ENCODE peak calls at places on chromosomes 3 and 15, in eight cellular contexts. F, T, G, X, V, I, M and S are unnamed samples.

GRCh38 chr3:73143821-73144237 is 82.4 kb downstream of the EBLN2 start:
- DNase-seq in I (no peak), F (peak), G (no peak), M (no peak), X (no peak), V (peak), T (peak), S (peak)

GRCh38 chr3:98680723-98681122 is 82.4 kb upstream of the ST3GAL6 start:
- DNase-seq in V (no peak), F (peak), I (no peak), G (peak), X (peak), T (peak), M (no peak), S (peak)

GRCh38 chr15:101578443-101578894 is 73.7 kb downstream of the TM2D3 start:
- DNase-seq in G (no peak), I (peak), V (no peak), M (peak), F (no peak), X (no peak), T (no peak), S (peak)

GRCh38 chr3:66989860-66990696 is 8.0 kb upstream of the KBTBD8 start:
- DNase-seq in M (peak), F (no peak), T (peak), X (no peak), G (peak), V (peak), I (no peak), S (peak)

GRCh38 chr3:170741756-170742530 is 128.1 kb downstream of the RPL22L1 start:
- DNase-seq in I (no peak), V (no peak), T (peak), X (no peak), G (peak), M (no peak), F (peak), S (peak)

GRCh38 chr3:117665311-117665710 is 955.7 kb downstream of the TUSC7 start:
- DNase-seq in I (peak), F (no peak), V (no peak), G (no peak), T (no peak), M (no peak), X (no peak), S (no peak)

GRCh38 chr15:74799255-74799842 is 13.3 kb upstream of the LMAN1L start:
- DNase-seq in X (no peak), G (no peak), V (no peak), F (no peak), T (no peak), M (no peak), I (no peak), S (no peak)

GRCh38 chr3:186361612-186362408 is at the start of gene DGKG:
- DNase-seq in M (peak), V (no peak), T (no peak), I (no peak), X (no peak), G (no peak), F (no peak), S (peak)

GRCh38 chr15:95176794-95177577 is 945.6 kb downstream of the MCTP2 start:
- DNase-seq in G (no peak), I (no peak), T (no peak), F (no peak), V (no peak), M (no peak), X (peak), S (no peak)

GRCh38 chr15:59686389-59686788 is 2.7 kb downstream of the BNIP2 start:
- DNase-seq in G (no peak), M (no peak), F (no peak), T (no peak), X (no peak), V (no peak), I (no peak), S (no peak)

GRCh38 chr3:70042683-70043082 is 43.1 kb downstream of the SAMMSON start:
- DNase-seq in T (no peak), V (no peak), M (no peak), I (no peak), X (no peak), G (no peak), F (no peak), S (no peak)

GRCh38 chr15:29872716-29873115 is 50.4 kb upstream of the TJP1 start:
- DNase-seq in V (no peak), M (no peak), G (no peak), I (no peak), F (no peak), X (no peak), T (no peak), S (no peak)

GRCh38 chr3:146469206-146470017 is at the start of gene PLSCR2:
- DNase-seq in X (peak), I (peak), M (peak), F (no peak), G (no peak), T (peak), V (peak), S (peak)

GRCh38 chr15:79769081-79769481 is 127.7 kb downstream of the MTHFS start:
- DNase-seq in T (no peak), V (no peak), X (no peak), I (no peak), M (peak), F (no peak), G (no peak), S (peak)

GRCh38 chr15:85753791-85754452 is 40.8 kb downstream of the KLHL25 start:
- DNase-seq in I (no peak), F (no peak), M (no peak), T (no peak), X (no peak), G (no peak), V (no peak), S (no peak)

GRCh38 chr3:14410501-14411165 is 8.2 kb downstream of the SLC6A6 start:
- DNase-seq in G (peak), F (peak), I (no peak), X (peak), M (no peak), T (peak), V (peak), S (peak)

GRCh38 chr3:24154003-24154695 is 209.1 kb downstream of the NR1D2 start:
- DNase-seq in G (no peak), F (no peak), V (no peak), I (no peak), M (no peak), X (no peak), T (no peak), S (peak)

GRCh38 chr3:115512565-115513410 is 110.5 kb upstream of the GAP43 start:
- DNase-seq in F (peak), I (peak), X (peak), T (peak), M (peak), G (no peak), V (no peak), S (peak)

GRCh38 chr3:11198495-11198894 is 44.2 kb downstream of the HRH1 start:
- DNase-seq in X (no peak), I (no peak), M (no peak), F (no peak), T (no peak), G (no peak), V (no peak), S (no peak)

GRCh38 chr3:177357352-177358084 is 160.2 kb upstream of the TBL1XR1 start:
- DNase-seq in I (peak), G (peak), V (peak), F (peak), M (peak), X (peak), T (peak), S (peak)

GRCh38 chr15:93058128-93058527 is 30.9 kb downstream of the RGMA start:
- DNase-seq in G (no peak), I (no peak), V (no peak), M (no peak), T (no peak), F (no peak), X (no peak), S (no peak)

GRCh38 chr3:95789111-95789510 is 1025.3 kb upstream of the EPHA6 start:
- DNase-seq in I (no peak), M (no peak), T (no peak), G (no peak), X (no peak), V (no peak), F (no peak), S (no peak)

GRCh38 chr3:196431193-196432136 is 762 bp downstream of the UBXN7 start:
- DNase-seq in T (peak), V (peak), I (peak), G (peak), X (peak), M (peak), F (peak), S (peak)

GRCh38 chr3:51139616-51140015 is 245.5 kb upstream of the MANF start:
- DNase-seq in M (no peak), T (no peak), X (no peak), I (no peak), V (no peak), F (no peak), G (no peak), S (no peak)

GRCh38 chr3:146640955-146641867 is 36.1 kb upstream of the PLSCR5 start:
- DNase-seq in G (no peak), I (peak), M (peak), F (peak), X (peak), T (peak), V (peak), S (peak)

GRCh38 chr3:126537730-126538281 is 13.9 kb downstream of the CHST13 start:
- DNase-seq in X (no peak), F (no peak), G (no peak), V (no peak), I (no peak), M (no peak), T (no peak), S (peak)

GRCh38 chr15:69575387-69575786 is 122.8 kb downstream of the RPLP1 start:
- DNase-seq in F (no peak), T (no peak), G (no peak), X (no peak), M (no peak), V (no peak), I (no peak), S (no peak)

GRCh38 chr3:13564751-13565560 is 16.0 kb downstream of the FBLN2 start:
- DNase-seq in X (no peak), G (no peak), T (no peak), V (no peak), F (no peak), I (no peak), M (no peak), S (no peak)

GRCh38 chr15:42080585-42081462 is 13.5 kb downstream of the PLA2G4D start:
- DNase-seq in M (peak), X (no peak), G (no peak), I (peak), V (no peak), F (no peak), T (peak), S (peak)

GRCh38 chr15:78640840-78641733 is at the start of gene CHRNB4:
- DNase-seq in I (peak), F (peak), T (peak), V (peak), M (peak), G (peak), X (peak), S (peak)
- TF ChIP-seq EZH2 in I (no peak), F (peak), T (peak), V (no peak), M (no peak), G (no peak), X (peak), S (no peak)

GRCh38 chr3:133672461-133672860 is 10.7 kb upstream of the TOPBP1 start:
- DNase-seq in F (no peak), X (no peak), V (no peak), I (no peak), G (no peak), M (no peak), T (no peak), S (no peak)

GRCh38 chr3:133676336-133677118 is 14.8 kb upstream of the TOPBP1 start:
- DNase-seq in X (no peak), V (no peak), F (no peak), G (no peak), I (no peak), T (no peak), M (peak), S (no peak)

GRCh38 chr3:133675631-133676335 is 14.0 kb upstream of the TOPBP1 start:
- DNase-seq in F (no peak), G (peak), M (peak), T (no peak), I (no peak), V (no peak), X (no peak), S (no peak)

GRCh38 chr3:133673746-133674145 is 12.0 kb upstream of the TOPBP1 start:
- DNase-seq in T (no peak), V (no peak), F (no peak), G (no peak), I (no peak), X (no peak), M (peak), S (no peak)

GRCh38 chr3:133674290-133674912 is 12.7 kb upstream of the TOPBP1 start:
- DNase-seq in X (no peak), F (no peak), M (peak), G (no peak), I (no peak), T (peak), V (no peak), S (peak)
- TF ChIP-seq EZH2 in X (peak), F (peak), M (no peak), G (no peak), I (peak), T (peak), V (no peak), S (no peak)

DNA sequence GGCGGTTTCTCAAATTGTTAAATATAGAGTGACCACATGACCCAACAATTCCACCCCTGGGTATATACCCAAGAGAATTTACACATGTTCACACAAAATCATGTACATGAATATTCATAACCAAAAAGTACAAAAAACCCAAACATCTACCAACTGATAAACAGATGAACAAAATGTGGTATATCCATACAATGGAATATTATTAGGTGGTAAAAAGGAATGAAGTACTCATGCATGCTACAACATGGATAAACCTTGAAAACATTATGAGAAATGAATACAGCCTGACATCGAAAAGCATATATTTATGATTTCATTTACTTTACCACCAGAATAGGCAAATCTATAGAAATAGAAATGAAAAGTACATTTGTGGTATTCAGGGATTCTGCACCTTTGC is 7.4 kb downstream of the PLCB2 start:
- DNase-seq in F (no peak), V (no peak), M (no peak), X (no peak), G (no peak), I (no peak), T (no peak), S (no peak)
- TF ChIP-seq EZH2 in F (no peak), V (no peak), M (no peak), X (no peak), G (no peak), I (no peak), T (no peak), S (no peak)

GRCh38 chr3:181712505-181713299 is 977 bp downstream of the SOX2 start:
- DNase-seq in I (peak), V (no peak), F (peak), X (peak), G (no peak), T (peak), M (no peak), S (peak)
- TF ChIP-seq EZH2 in I (peak), V (no peak), F (peak), X (peak), G (no peak), T (peak), M (no peak), S (no peak)

GRCh38 chr15:98506711-98507110 is 141.6 kb upstream of the IGF1R start:
- DNase-seq in M (no peak), T (peak), F (no peak), I (no peak), G (no peak), V (no peak), X (no peak), S (no peak)

GRCh38 chr15:98504998-98505397 is 143.3 kb upstream of the IGF1R start:
- DNase-seq in V (no peak), M (no peak), F (no peak), G (no peak), X (no peak), T (no peak), I (no peak), S (no peak)

GRCh38 chr15:98506172-98506571 is 142.2 kb upstream of the IGF1R start:
- DNase-seq in M (no peak), X (no peak), F (no peak), I (no peak), V (no peak), G (no peak), T (no peak), S (no peak)

GRCh38 chr15:98503970-98504369 is 144.4 kb upstream of the IGF1R start:
- DNase-seq in X (no peak), G (no peak), M (no peak), I (peak), T (no peak), V (no peak), F (no peak), S (peak)

DNA sequence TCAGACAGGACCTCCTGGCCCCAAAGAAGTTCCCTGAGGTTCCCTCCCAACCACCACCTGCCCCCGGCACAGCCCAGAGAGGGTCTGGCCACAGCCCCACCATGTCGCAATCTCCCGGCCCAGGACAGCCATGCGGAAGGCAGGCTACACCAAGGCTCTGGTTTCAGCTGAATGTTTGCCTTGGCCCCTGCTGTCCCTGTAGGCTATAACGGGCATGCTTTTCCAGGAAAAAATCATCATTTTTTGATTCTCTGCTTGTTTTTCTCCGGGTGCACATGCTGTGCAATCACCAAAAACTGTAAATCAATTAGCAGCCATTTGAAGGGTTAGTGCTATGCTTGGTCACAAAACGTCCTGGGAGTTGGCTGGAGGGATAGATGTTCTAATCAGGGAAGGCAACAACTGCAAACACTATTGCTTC is 142.7 kb upstream of the IGF1R start:
- DNase-seq in V (no peak), G (no peak), F (no peak), I (no peak), M (no peak), T (no peak), X (no peak), S (no peak)
- TF ChIP-seq EZH2 in V (no peak), G (no peak), F (no peak), I (no peak), M (no peak), T (no peak), X (no peak), S (no peak)

GRCh38 chr3:39808467-39809180 is 785 bp upstream of the MYRIP start:
- DNase-seq in X (peak), G (no peak), M (peak), I (peak), T (no peak), F (no peak), V (no peak), S (peak)
- TF ChIP-seq EZH2 in X (no peak), G (no peak), M (no peak), I (peak), T (peak), F (no peak), V (no peak), S (no peak)